ENCODE peak calls at places on chromosomes 4 and X, in four cellular contexts. One of them, this sample, is unnamed.

GRCh38 chrX:18042776-18043175 is 177.9 kb downstream of the BEND2 start:
- DNase-seq in naive thymus-derived CD4-positive, alpha-beta T cell: no peak
- DNase-seq in hepatocyte: no peak
- DNase-seq in CD8-positive, alpha-beta T cell: no peak
- DNase-seq in this sample: no peak

GRCh38 chrX:104567506-104567905 is 1.5 kb downstream of the IL1RAPL2 start:
- DNase-seq in CD8-positive, alpha-beta T cell: no peak
- DNase-seq in naive thymus-derived CD4-positive, alpha-beta T cell: no peak
- DNase-seq in hepatocyte: no peak
- DNase-seq in this sample: no peak

GRCh38 chrX:154458954-154459829 is 1.1 kb downstream of the PLXNA3 start:
- DNase-seq in hepatocyte: peak; percentile 44
- DNase-seq in CD8-positive, alpha-beta T cell: no peak
- DNase-seq in naive thymus-derived CD4-positive, alpha-beta T cell: no peak
- DNase-seq in this sample: peak; percentile 56

GRCh38 chr4:69656653-69657158 is 3.7 kb upstream of the UGT2A1 start:
- DNase-seq in CD8-positive, alpha-beta T cell: no peak
- DNase-seq in hepatocyte: no peak
- DNase-seq in naive thymus-derived CD4-positive, alpha-beta T cell: no peak
- DNase-seq in this sample: no peak

GRCh38 chrX:108437789-108438623 is at the start of gene COL4A6:
- DNase-seq in naive thymus-derived CD4-positive, alpha-beta T cell: no peak
- DNase-seq in hepatocyte: peak; percentile 47
- DNase-seq in CD8-positive, alpha-beta T cell: no peak
- DNase-seq in this sample: peak; percentile 18

GRCh38 chr4:6177587-6178197 is 22.7 kb downstream of the JAKMIP1 start:
- DNase-seq in CD8-positive, alpha-beta T cell: peak; percentile 39
- DNase-seq in hepatocyte: no peak
- DNase-seq in naive thymus-derived CD4-positive, alpha-beta T cell: no peak
- DNase-seq in this sample: no peak

GRCh38 chr4:125994024-125994423 is 679.3 kb downstream of the FAT4 start:
- DNase-seq in naive thymus-derived CD4-positive, alpha-beta T cell: no peak
- DNase-seq in CD8-positive, alpha-beta T cell: no peak
- DNase-seq in hepatocyte: no peak
- DNase-seq in this sample: no peak

GRCh38 chr4:5772528-5773270 is 61.7 kb downstream of the EVC start:
- DNase-seq in hepatocyte: no peak
- DNase-seq in CD8-positive, alpha-beta T cell: no peak
- DNase-seq in naive thymus-derived CD4-positive, alpha-beta T cell: no peak
- DNase-seq in this sample: no peak

GRCh38 chr4:42281324-42282020 is 115.8 kb upstream of the SHISA3 start:
- DNase-seq in CD8-positive, alpha-beta T cell: no peak
- DNase-seq in hepatocyte: no peak
- DNase-seq in naive thymus-derived CD4-positive, alpha-beta T cell: no peak
- DNase-seq in this sample: no peak

GRCh38 chr4:37392540-37393255 is 148.2 kb downstream of the NWD2 start:
- DNase-seq in hepatocyte: peak; percentile 16
- DNase-seq in naive thymus-derived CD4-positive, alpha-beta T cell: no peak
- DNase-seq in CD8-positive, alpha-beta T cell: no peak
- DNase-seq in this sample: no peak

GRCh38 chr4:2291705-2292651 is 30.1 kb upstream of the MXD4 start:
- DNase-seq in CD8-positive, alpha-beta T cell: no peak
- DNase-seq in naive thymus-derived CD4-positive, alpha-beta T cell: no peak
- DNase-seq in hepatocyte: peak; percentile 4
- DNase-seq in this sample: no peak

GRCh38 chr4:2243682-2244380 is 1.9 kb upstream of the HAUS3 start:
- DNase-seq in naive thymus-derived CD4-positive, alpha-beta T cell: no peak
- DNase-seq in hepatocyte: peak; percentile 52
- DNase-seq in CD8-positive, alpha-beta T cell: no peak
- DNase-seq in this sample: peak; percentile 36

GRCh38 chrX:47172549-47172948 is 21.1 kb upstream of the UBA1 start:
- DNase-seq in naive thymus-derived CD4-positive, alpha-beta T cell: no peak
- DNase-seq in hepatocyte: no peak
- DNase-seq in CD8-positive, alpha-beta T cell: no peak
- DNase-seq in this sample: no peak

GRCh38 chr4:38672247-38673071 is 8.5 kb downstream of the KLF3 start:
- DNase-seq in CD8-positive, alpha-beta T cell: no peak
- DNase-seq in hepatocyte: no peak
- DNase-seq in naive thymus-derived CD4-positive, alpha-beta T cell: no peak
- DNase-seq in this sample: no peak

GRCh38 chrX:154383359-154384283 is 4.5 kb downstream of the EMD start:
- DNase-seq in hepatocyte: no peak
- DNase-seq in naive thymus-derived CD4-positive, alpha-beta T cell: no peak
- DNase-seq in CD8-positive, alpha-beta T cell: no peak
- DNase-seq in this sample: no peak

GRCh38 chrX:130566028-130566683 is 164.4 kb downstream of the RBMX2 start:
- DNase-seq in hepatocyte: no peak
- DNase-seq in naive thymus-derived CD4-positive, alpha-beta T cell: no peak
- DNase-seq in CD8-positive, alpha-beta T cell: no peak
- DNase-seq in this sample: no peak

GRCh38 chr4:2934813-2935761 is 28.1 kb downstream of the NOP14 start:
- DNase-seq in naive thymus-derived CD4-positive, alpha-beta T cell: peak; percentile 99
- DNase-seq in CD8-positive, alpha-beta T cell: peak; percentile 99
- DNase-seq in hepatocyte: peak; percentile 97
- DNase-seq in this sample: peak; percentile 97

GRCh38 chr4:113020966-113021365 is 28.5 kb upstream of the ANK2 start:
- DNase-seq in naive thymus-derived CD4-positive, alpha-beta T cell: no peak
- DNase-seq in CD8-positive, alpha-beta T cell: no peak
- DNase-seq in hepatocyte: no peak
- DNase-seq in this sample: peak; percentile 70

GRCh38 chrX:45762699-45763647 is 562.3 kb upstream of the DIPK2B start:
- DNase-seq in hepatocyte: no peak
- DNase-seq in naive thymus-derived CD4-positive, alpha-beta T cell: no peak
- DNase-seq in CD8-positive, alpha-beta T cell: no peak
- DNase-seq in this sample: no peak

GRCh38 chr4:183492791-183493221 is 12.1 kb upstream of the ING2 start:
- DNase-seq in naive thymus-derived CD4-positive, alpha-beta T cell: no peak
- DNase-seq in CD8-positive, alpha-beta T cell: no peak
- DNase-seq in hepatocyte: no peak
- DNase-seq in this sample: peak; percentile 92

GRCh38 chr4:123312951-123313592 is 83.5 kb upstream of the SPRY1 start:
- DNase-seq in hepatocyte: no peak
- DNase-seq in CD8-positive, alpha-beta T cell: no peak
- DNase-seq in naive thymus-derived CD4-positive, alpha-beta T cell: no peak
- DNase-seq in this sample: no peak

GRCh38 chr4:21915761-21916160 is 32.8 kb downstream of the KCNIP4 start:
- DNase-seq in hepatocyte: no peak
- DNase-seq in CD8-positive, alpha-beta T cell: no peak
- DNase-seq in naive thymus-derived CD4-positive, alpha-beta T cell: no peak
- DNase-seq in this sample: no peak

GRCh38 chr4:1765409-1766335 is 27.4 kb upstream of the FGFR3 start:
- DNase-seq in hepatocyte: no peak
- DNase-seq in naive thymus-derived CD4-positive, alpha-beta T cell: no peak
- DNase-seq in CD8-positive, alpha-beta T cell: no peak
- DNase-seq in this sample: no peak

GRCh38 chr4:166259081-166259480 is 386.0 kb downstream of the TLL1 start:
- DNase-seq in CD8-positive, alpha-beta T cell: no peak
- DNase-seq in naive thymus-derived CD4-positive, alpha-beta T cell: no peak
- DNase-seq in hepatocyte: no peak
- DNase-seq in this sample: no peak

GRCh38 chr4:109648266-109648996 is 54.8 kb downstream of the CASP6 start:
- DNase-seq in naive thymus-derived CD4-positive, alpha-beta T cell: peak; percentile 69
- DNase-seq in CD8-positive, alpha-beta T cell: peak; percentile 23
- DNase-seq in hepatocyte: no peak
- DNase-seq in this sample: peak; percentile 13

GRCh38 chr4:158802914-158803313 is 34.1 kb downstream of the FNIP2 start:
- DNase-seq in naive thymus-derived CD4-positive, alpha-beta T cell: no peak
- DNase-seq in CD8-positive, alpha-beta T cell: no peak
- DNase-seq in hepatocyte: no peak
- DNase-seq in this sample: no peak
- H3K4me1 ChIP-seq in naive thymus-derived CD4-positive, alpha-beta T cell: no peaks in the 10 kb centered on the region
- H3K4me1 ChIP-seq in CD8-positive, alpha-beta T cell: no peaks in the 10 kb centered on the region
- H3K4me1 ChIP-seq in hepatocyte: peaks cover 20% of the 10 kb centered on the region
- H3K4me1 ChIP-seq in this sample: peaks cover 29% of the 10 kb centered on the region

GRCh38 chr4:13918110-13918509 is 290.6 kb upstream of the BOD1L1 start:
- DNase-seq in naive thymus-derived CD4-positive, alpha-beta T cell: no peak
- DNase-seq in hepatocyte: peak; percentile 48
- DNase-seq in CD8-positive, alpha-beta T cell: no peak
- DNase-seq in this sample: peak; percentile 92
- H3K4me1 ChIP-seq in naive thymus-derived CD4-positive, alpha-beta T cell: no peaks in the 10 kb centered on the region
- H3K4me1 ChIP-seq in hepatocyte: peaks cover 3% of the 10 kb centered on the region
- H3K4me1 ChIP-seq in CD8-positive, alpha-beta T cell: no peaks in the 10 kb centered on the region
- H3K4me1 ChIP-seq in this sample: peaks cover 58% of the 10 kb centered on the region

GRCh38 chrX:72124540-72125201 is 7.0 kb downstream of the RTL5 start:
- DNase-seq in CD8-positive, alpha-beta T cell: no peak
- DNase-seq in hepatocyte: no peak
- DNase-seq in naive thymus-derived CD4-positive, alpha-beta T cell: no peak
- DNase-seq in this sample: no peak
- H3K4me1 ChIP-seq in CD8-positive, alpha-beta T cell: peaks cover 17% of the 10 kb centered on the region
- H3K4me1 ChIP-seq in hepatocyte: peaks cover 7% of the 10 kb centered on the region
- H3K4me1 ChIP-seq in naive thymus-derived CD4-positive, alpha-beta T cell: peaks cover 55% of the 10 kb centered on the region
- H3K4me1 ChIP-seq in this sample: peaks cover 57% of the 10 kb centered on the region

DNA sequence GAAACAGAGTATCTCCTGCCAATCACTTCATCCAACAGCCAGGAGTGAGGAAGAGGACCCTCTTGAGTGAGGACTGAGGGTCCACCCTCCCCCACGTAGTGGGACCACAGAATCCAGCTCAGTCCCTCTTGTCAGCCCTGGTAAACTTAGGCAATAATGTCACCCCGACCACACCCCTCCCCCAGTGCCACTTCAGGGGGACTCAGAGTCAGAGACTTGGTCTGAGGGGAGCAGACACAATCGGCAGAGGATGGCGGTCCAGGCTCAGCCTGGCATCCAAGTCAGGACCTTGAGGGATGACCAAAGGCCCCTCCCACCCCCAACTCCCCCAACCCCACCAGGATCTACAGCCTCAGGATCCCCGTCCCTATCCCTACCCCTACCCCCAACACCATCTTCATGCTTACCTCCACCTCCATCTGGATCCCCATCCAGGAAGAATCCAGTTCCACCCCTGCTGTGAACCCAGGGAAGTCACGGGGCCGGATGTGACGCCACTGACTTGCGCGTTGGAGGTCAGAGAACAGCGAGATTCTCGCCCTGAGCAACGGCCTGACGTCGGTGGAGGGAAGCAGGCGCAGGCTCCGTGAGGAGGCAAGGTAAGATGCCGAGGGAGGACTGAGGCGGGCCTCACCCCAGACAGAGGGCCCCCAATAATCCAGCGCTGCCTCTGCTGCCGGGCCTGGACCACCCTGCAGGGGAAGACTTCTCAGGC is at the start of the genes CSAG1 and MAGEA12:
- DNase-seq in naive thymus-derived CD4-positive, alpha-beta T cell: no peak
- DNase-seq in hepatocyte: no peak
- DNase-seq in CD8-positive, alpha-beta T cell: no peak
- DNase-seq in this sample: no peak
- H3K4me1 ChIP-seq in naive thymus-derived CD4-positive, alpha-beta T cell: no peaks in the 10 kb centered on the region
- H3K4me1 ChIP-seq in hepatocyte: no peaks in the 10 kb centered on the region
- H3K4me1 ChIP-seq in CD8-positive, alpha-beta T cell: no peaks in the 10 kb centered on the region
- H3K4me1 ChIP-seq in this sample: no peaks in the 10 kb centered on the region

DNA sequence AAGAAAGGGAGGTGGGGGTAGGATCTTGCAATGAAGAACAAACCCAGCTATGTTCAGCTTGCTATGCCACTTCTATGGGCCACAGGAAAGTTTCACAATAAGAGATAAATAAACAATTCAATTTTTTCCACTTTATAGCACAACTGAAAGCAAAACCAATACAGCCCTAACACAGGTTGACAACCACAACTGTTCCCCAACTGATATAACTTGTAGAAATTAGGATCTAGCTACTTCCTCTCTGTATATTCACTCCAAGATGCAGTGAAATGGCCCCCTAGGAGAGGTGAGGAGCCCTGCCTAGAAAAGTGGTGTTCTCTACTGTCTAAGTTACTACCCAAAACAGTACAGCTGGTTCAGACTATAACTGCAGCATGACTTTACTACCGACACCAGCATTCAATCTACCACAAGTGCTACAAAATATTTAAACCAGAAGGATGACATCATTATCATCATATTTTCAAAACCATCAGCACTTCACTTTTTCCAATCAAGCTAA is 77.0 kb downstream of the FBXW7 start:
- DNase-seq in hepatocyte: no peak
- DNase-seq in naive thymus-derived CD4-positive, alpha-beta T cell: no peak
- DNase-seq in CD8-positive, alpha-beta T cell: no peak
- DNase-seq in this sample: peak; percentile 50
- H3K4me1 ChIP-seq in hepatocyte: peaks cover 5% of the 10 kb centered on the region
- H3K4me1 ChIP-seq in naive thymus-derived CD4-positive, alpha-beta T cell: peaks cover 9% of the 10 kb centered on the region
- H3K4me1 ChIP-seq in CD8-positive, alpha-beta T cell: peaks cover 20% of the 10 kb centered on the region
- H3K4me1 ChIP-seq in this sample: peaks cover 14% of the 10 kb centered on the region

GRCh38 chr4:81499840-81500239 is 28.1 kb upstream of the RASGEF1B start:
- DNase-seq in CD8-positive, alpha-beta T cell: no peak
- DNase-seq in hepatocyte: no peak
- DNase-seq in naive thymus-derived CD4-positive, alpha-beta T cell: no peak
- DNase-seq in this sample: no peak
- H3K4me1 ChIP-seq in CD8-positive, alpha-beta T cell: peaks cover 2% of the 10 kb centered on the region
- H3K4me1 ChIP-seq in hepatocyte: no peaks in the 10 kb centered on the region
- H3K4me1 ChIP-seq in naive thymus-derived CD4-positive, alpha-beta T cell: peaks cover 2% of the 10 kb centered on the region
- H3K4me1 ChIP-seq in this sample: peaks cover 11% of the 10 kb centered on the region

GRCh38 chr4:75849459-75849858 is 52.8 kb downstream of the PPEF2 start:
- DNase-seq in CD8-positive, alpha-beta T cell: no peak
- DNase-seq in naive thymus-derived CD4-positive, alpha-beta T cell: no peak
- DNase-seq in hepatocyte: no peak
- DNase-seq in this sample: no peak

GRCh38 chr4:75843596-75843995 is 58.7 kb downstream of the PPEF2 start:
- DNase-seq in CD8-positive, alpha-beta T cell: no peak
- DNase-seq in hepatocyte: no peak
- DNase-seq in naive thymus-derived CD4-positive, alpha-beta T cell: no peak
- DNase-seq in this sample: no peak

GRCh38 chr4:75848891-75849290 is 53.4 kb downstream of the PPEF2 start:
- DNase-seq in hepatocyte: no peak
- DNase-seq in naive thymus-derived CD4-positive, alpha-beta T cell: no peak
- DNase-seq in CD8-positive, alpha-beta T cell: no peak
- DNase-seq in this sample: peak; percentile 22

GRCh38 chr4:75844151-75844662 is 58.0 kb downstream of the PPEF2 start:
- DNase-seq in naive thymus-derived CD4-positive, alpha-beta T cell: no peak
- DNase-seq in hepatocyte: peak; percentile 55
- DNase-seq in CD8-positive, alpha-beta T cell: no peak
- DNase-seq in this sample: peak; percentile 87

GRCh38 chr4:75845992-75846391 is 56.3 kb downstream of the PPEF2 start:
- DNase-seq in hepatocyte: no peak
- DNase-seq in CD8-positive, alpha-beta T cell: no peak
- DNase-seq in naive thymus-derived CD4-positive, alpha-beta T cell: no peak
- DNase-seq in this sample: no peak
- H3K4me1 ChIP-seq in hepatocyte: peaks cover 15% of the 10 kb centered on the region
- H3K4me1 ChIP-seq in CD8-positive, alpha-beta T cell: no peaks in the 10 kb centered on the region
- H3K4me1 ChIP-seq in naive thymus-derived CD4-positive, alpha-beta T cell: no peaks in the 10 kb centered on the region
- H3K4me1 ChIP-seq in this sample: peaks cover 31% of the 10 kb centered on the region

DNA sequence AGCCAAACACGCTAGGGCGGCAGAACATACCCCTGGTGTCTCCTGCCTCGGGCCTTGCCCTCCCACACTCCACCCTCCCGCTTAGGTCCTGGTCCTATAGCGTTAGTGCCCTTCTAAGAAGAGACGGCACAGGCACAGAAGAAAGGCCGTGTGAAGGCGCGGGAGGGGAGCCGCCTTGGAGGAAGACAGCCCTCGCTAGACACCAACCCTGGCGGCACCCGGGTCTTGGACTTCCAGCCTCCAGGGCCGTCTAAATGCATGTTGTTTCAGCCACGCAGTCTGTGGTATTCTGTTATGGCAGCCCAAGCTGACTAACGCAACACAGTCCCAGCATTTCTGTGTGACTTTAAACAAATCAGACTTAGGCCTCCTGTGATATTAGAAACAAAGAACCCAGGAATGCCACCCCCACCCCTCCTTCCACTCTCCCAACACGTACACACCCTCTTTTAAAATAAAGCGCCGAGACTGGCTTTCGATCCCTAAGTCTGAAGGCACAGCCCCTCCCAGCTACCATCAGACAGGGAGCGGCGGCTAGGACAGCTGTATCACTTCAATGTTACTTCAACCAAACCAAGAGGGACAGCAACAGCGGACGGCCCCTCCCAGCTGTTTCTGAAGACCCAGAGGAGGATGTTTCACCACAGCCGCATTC is 128.0 kb downstream of the AFAP1 start:
- DNase-seq in CD8-positive, alpha-beta T cell: no peak
- DNase-seq in hepatocyte: peak; percentile 58
- DNase-seq in naive thymus-derived CD4-positive, alpha-beta T cell: no peak
- DNase-seq in this sample: peak; percentile 96
- H3K4me1 ChIP-seq in CD8-positive, alpha-beta T cell: no peaks in the 10 kb centered on the region
- H3K4me1 ChIP-seq in hepatocyte: peaks cover 28% of the 10 kb centered on the region
- H3K4me1 ChIP-seq in naive thymus-derived CD4-positive, alpha-beta T cell: no peaks in the 10 kb centered on the region
- H3K4me1 ChIP-seq in this sample: peaks cover 43% of the 10 kb centered on the region